ENCODE peak calls at places on chromosomes 13 and 19, in nine cellular contexts. J, G, H, P, F, B, N, R and A are unnamed samples.

GRCh38 chr19:2251577-2252480 is 2.7 kb downstream of the AMH start:
- DNase-seq in N (no peak), P (no peak), H (no peak), B (no peak), G (peak; percentile 20), J (no peak), F (no peak), R (no peak), A (peak; percentile 66)

GRCh38 chr19:36417752-36418286 is 625 bp downstream of the ZFP82 start:
- DNase-seq in P (no peak), B (no peak), R (no peak), G (no peak), H (no peak), N (no peak), J (no peak), F (no peak), A (no peak)

GRCh38 chr19:46979103-46979769 is 40.4 kb upstream of the NPAS1 start:
- DNase-seq in B (no peak), R (no peak), H (no peak), G (no peak), J (no peak), N (no peak), P (no peak), F (no peak), A (no peak)

GRCh38 chr13:52419080-52419479 is 13.1 kb upstream of the THSD1 start:
- DNase-seq in G (no peak), H (no peak), B (no peak), F (no peak), N (no peak), P (no peak), J (no peak), R (no peak), A (no peak)

GRCh38 chr13:32117696-32118095 is 86.1 kb downstream of the FRY start:
- DNase-seq in G (no peak), F (no peak), P (no peak), B (no peak), N (no peak), R (no peak), H (no peak), J (no peak), A (no peak)

GRCh38 chr19:14333101-14333871 is 48.0 kb upstream of the ADGRE5 start:
- DNase-seq in G (no peak), B (no peak), H (peak; percentile 23), J (no peak), F (peak; percentile 53), N (peak; percentile 6), P (peak; percentile 56), R (peak; percentile 73), A (no peak)

GRCh38 chr13:73421310-73421912 is 362.6 kb downstream of the KLF5 start:
- DNase-seq in R (no peak), N (peak; percentile 88), P (peak; percentile 22), B (no peak), G (no peak), F (no peak), J (peak; percentile 100), H (peak; percentile 93), A (no peak)

GRCh38 chr13:69324109-69324886 is 783.3 kb upstream of the ATXN8OS start:
- DNase-seq in G (no peak), F (no peak), N (peak; percentile 35), B (no peak), R (no peak), H (peak; percentile 1), J (no peak), P (no peak), A (no peak)

GRCh38 chr19:7550987-7551761 is 15.7 kb downstream of the PNPLA6 start:
- DNase-seq in F (peak; percentile 56), N (peak; percentile 59), P (peak; percentile 81), R (no peak), H (peak; percentile 38), G (peak; percentile 82), B (no peak), J (peak; percentile 9), A (peak; percentile 77)

DNA sequence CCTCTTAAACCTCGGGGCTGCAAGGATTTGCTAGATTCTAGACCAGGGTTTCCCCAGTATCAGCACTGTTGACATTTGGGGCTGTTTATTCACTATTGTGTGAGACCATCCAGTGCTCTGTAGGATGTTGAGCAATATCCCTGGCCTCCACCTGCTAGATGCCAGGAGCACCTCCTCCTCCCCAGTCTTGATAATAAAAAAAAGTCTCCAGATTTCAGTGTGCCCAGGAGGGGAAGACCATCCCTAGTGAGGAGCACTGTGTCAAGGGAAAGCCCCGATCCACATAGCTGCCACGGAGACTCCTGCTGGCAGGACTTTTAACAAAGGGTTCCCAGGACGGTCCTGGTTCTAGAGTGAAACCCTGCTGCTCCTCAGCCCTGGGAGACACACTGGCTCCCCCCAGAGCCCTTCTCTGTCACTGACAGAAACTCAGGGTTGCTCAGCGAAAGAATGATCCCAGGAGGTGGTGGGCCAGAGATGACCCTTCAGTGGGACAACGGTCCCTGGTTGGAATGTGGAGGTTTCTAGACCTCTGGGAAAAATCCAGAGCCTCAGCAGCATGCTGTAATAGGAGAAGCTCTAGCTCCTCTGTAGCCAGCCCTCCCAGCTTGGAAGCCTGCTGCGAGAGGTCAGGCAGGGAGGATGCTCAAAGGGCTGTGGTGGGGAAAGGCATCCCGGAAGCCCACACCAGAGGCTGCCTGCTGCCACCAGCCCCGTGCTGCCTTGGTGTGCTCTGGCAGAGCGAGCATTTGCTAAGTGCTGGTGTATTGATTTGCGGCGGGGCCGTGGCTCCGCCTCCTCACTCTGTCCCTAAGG is 20.3 kb downstream of the LYL1 start:
- DNase-seq in F (no peak), B (no peak), H (peak; percentile 32), N (peak; percentile 95), G (no peak), P (no peak), J (no peak), R (peak; percentile 61), A (no peak)
- TF ChIP-seq CTCF in F (peak; percentile 7), B (no peak), H (peak; percentile 9), N (peak; percentile 42), G (no peak), P (no peak), J (peak; percentile 2), R (peak; percentile 22), A (no peak)

GRCh38 chr13:50915562-50915961 is 6.0 kb downstream of the RNASEH2B start:
- DNase-seq in H (no peak), N (no peak), R (no peak), F (no peak), G (no peak), P (no peak), B (no peak), J (no peak), A (no peak)
- TF ChIP-seq CTCF in H (no peak), N (no peak), R (no peak), F (peak; percentile 24), G (no peak), P (no peak), B (no peak), J (no peak), A (peak; percentile 4)

DNA sequence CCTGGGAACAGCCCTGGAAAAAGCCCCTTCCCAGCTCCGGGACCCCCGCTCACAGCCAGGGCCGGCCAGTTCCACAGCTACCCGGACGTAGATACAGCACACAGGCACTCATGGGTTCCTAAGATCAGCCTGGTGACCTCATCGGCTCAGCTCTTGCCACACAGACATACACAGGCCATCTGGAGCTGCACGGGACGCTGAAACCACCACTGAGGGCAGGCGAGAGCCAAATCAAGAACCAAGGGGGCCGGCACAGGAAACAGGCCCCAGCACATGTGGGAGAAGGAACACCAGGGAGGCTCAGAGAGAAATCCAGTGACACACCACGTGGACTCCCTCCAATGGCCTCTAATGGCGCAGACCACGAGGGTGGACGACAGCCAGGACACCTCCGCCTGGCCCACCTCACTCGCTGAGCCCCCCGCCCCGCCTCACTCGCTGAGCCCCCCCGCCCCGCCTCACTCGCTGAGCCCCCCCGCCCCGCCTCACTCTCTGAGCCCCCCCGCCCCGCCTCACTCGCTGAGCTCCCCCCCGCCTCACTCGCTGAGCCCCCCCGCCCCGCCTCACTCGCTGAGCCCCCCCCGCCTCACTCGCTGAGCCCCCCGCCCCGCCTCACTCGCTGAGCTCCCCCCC is 69.7 kb upstream of the C13orf46 start:
- DNase-seq in P (peak; percentile 57), H (peak; percentile 77), J (no peak), F (no peak), R (peak; percentile 62), N (peak; percentile 64), G (no peak), B (peak; percentile 93), A (peak; percentile 76)
- TF ChIP-seq CTCF in P (no peak), H (peak; percentile 30), J (no peak), F (peak; percentile 8), R (peak; percentile 11), N (peak; percentile 15), G (no peak), B (no peak), A (no peak)

GRCh38 chr19:48807590-48808308 is 3.1 kb downstream of the BCAT2 start:
- DNase-seq in J (no peak), F (no peak), B (no peak), G (peak; percentile 44), P (peak; percentile 68), H (no peak), R (no peak), N (no peak), A (no peak)
- TF ChIP-seq CTCF in J (no peak), F (peak; percentile 16), B (no peak), G (no peak), P (no peak), H (no peak), R (peak; percentile 14), N (no peak), A (no peak)

GRCh38 chr13:29761815-29762214 is 88.6 kb downstream of the UBL3 start:
- DNase-seq in F (no peak), B (no peak), N (no peak), H (no peak), P (no peak), G (no peak), J (no peak), R (no peak), A (no peak)
- TF ChIP-seq CTCF in F (no peak), B (no peak), N (no peak), H (no peak), P (no peak), G (no peak), J (no peak), R (no peak), A (no peak)

GRCh38 chr19:38043649-38044144 is 136.7 kb downstream of the SIPA1L3 start:
- DNase-seq in J (no peak), B (no peak), N (no peak), F (no peak), H (no peak), P (no peak), R (no peak), G (no peak), A (no peak)
- TF ChIP-seq CTCF in J (no peak), B (no peak), N (no peak), F (no peak), H (no peak), P (no peak), R (no peak), G (no peak), A (no peak)

GRCh38 chr13:87810391-87810801 is 139.2 kb downstream of the SLITRK5 start:
- DNase-seq in R (peak; percentile 24), F (no peak), J (no peak), P (peak; percentile 20), N (no peak), H (no peak), G (no peak), B (no peak), A (no peak)
- TF ChIP-seq CTCF in R (peak; percentile 59), F (no peak), J (no peak), P (no peak), N (no peak), H (no peak), G (no peak), B (no peak), A (no peak)